ENCODE peak calls at places on chromosomes 12 and 14, in eight cellular contexts. S is heart left ventricle; P is HCT116; K is Panc1; Y is activated CD8-positive, alpha-beta T cell treated with anti-CD3 and anti-CD28 coated beads, Interleukin-2, amount 10 ng/mL, durations not matched to agents 7 days and 5 days; F is activated T-cell treated with anti-CD3 and anti-CD28 coated beads, Interleukin-2, amount 50 U/mL, for 72 hours; E is stimulated activated naive CD8-positive, alpha-beta T cell treated with anti-CD3 and anti-CD28 coated beads, Interleukin-15, amount 100 ng/mL, for 72 hours; V is naive thymus-derived CD4-positive, alpha-beta T cell. J is an unnamed sample.

GRCh38 chr14:72754949-72755348 is 139.0 kb downstream of the DPF3 start:
- ATAC-seq in K (no peak), E (no peak), F (no peak), V (no peak), Y (no peak), P (no peak), S (no peak), J (no peak)

GRCh38 chr14:95361373-95362179 is 41.9 kb upstream of the CLMN start:
- ATAC-seq in P (peak), K (peak), Y (peak), F (peak), E (peak), V (no peak), S (peak), J (peak)

GRCh38 chr12:93376436-93377251 is 1.1 kb upstream of the NUDT4 start:
- ATAC-seq in V (no peak), K (peak), S (peak), E (no peak), F (no peak), Y (no peak), P (no peak), J (peak)

GRCh38 chr14:34629344-34629656 is 648 bp downstream of the SNX6 start:
- ATAC-seq in Y (no peak), E (no peak), P (peak), F (no peak), V (no peak), K (peak), S (no peak), J (peak)

GRCh38 chr12:110248096-110248447 is 33.0 kb upstream of the ATP2A2 start:
- ATAC-seq in F (no peak), K (no peak), Y (no peak), P (no peak), S (no peak), E (no peak), V (no peak), J (no peak)

GRCh38 chr12:6199531-6200265 is 502 bp upstream of the CD9 start:
- ATAC-seq in P (peak), S (peak), Y (peak), E (peak), F (no peak), K (peak), V (no peak), J (no peak)

GRCh38 chr12:93142881-93143280 is 213.8 kb upstream of the EEA1 start:
- ATAC-seq in E (no peak), P (no peak), K (no peak), Y (no peak), F (no peak), S (no peak), V (no peak), J (no peak)

GRCh38 chr12:47387991-47388390 is 308.2 kb upstream of the AMIGO2 start:
- ATAC-seq in V (no peak), Y (no peak), P (no peak), F (peak), K (no peak), E (no peak), S (no peak), J (no peak)

GRCh38 chr12:57154076-57154475 is 6.7 kb upstream of the LRP1-AS start:
- ATAC-seq in P (no peak), E (no peak), Y (no peak), K (no peak), V (no peak), S (no peak), F (no peak), J (no peak)

GRCh38 chr14:99561827-99562226 is 42.2 kb downstream of the CCDC85C start:
- ATAC-seq in Y (no peak), P (no peak), E (no peak), V (no peak), K (no peak), F (no peak), S (no peak), J (no peak)

GRCh38 chr12:56941299-56942017 is 7.2 kb upstream of the SDR9C7 start:
- ATAC-seq in V (peak), K (peak), S (no peak), E (peak), Y (no peak), F (peak), P (peak), J (peak)

GRCh38 chr12:13959131-13959734 is 22.2 kb downstream of the GRIN2B start:
- ATAC-seq in E (no peak), F (no peak), V (no peak), P (no peak), Y (no peak), K (no peak), S (peak), J (no peak)